ENCODE peak calls at places on chromosomes 6 and 20, in five cellular contexts. N is cardiac muscle cell; O is CD4-positive, CD25-positive, alpha-beta regulatory T cell; R is fibroblast of lung; B is astrocyte of the cerebellum. G is an unnamed sample.

GRCh38 chr6:163711615-163712568 is 297.4 kb downstream of the QKI start:
- DNase-seq in O (no peak), N (no peak), B (no peak), R (no peak), G (peak)

GRCh38 chr6:1608976-1609661 is 596 bp upstream of the FOXC1 start:
- DNase-seq in O (no peak), R (no peak), B (no peak), N (peak), G (peak)

GRCh38 chr6:39095578-39095977 is 19.4 kb downstream of the SAYSD1 start:
- DNase-seq in R (no peak), B (no peak), O (no peak), N (no peak), G (no peak)

GRCh38 chr20:878511-879307 is 37.4 kb downstream of the ANGPT4 start:
- DNase-seq in B (peak), O (no peak), N (peak), R (peak), G (peak)

GRCh38 chr20:663315-664090 is 10.5 kb upstream of the SRXN1 start:
- DNase-seq in N (peak), O (no peak), B (no peak), R (peak), G (no peak)

GRCh38 chr6:137866200-137866913 is 702 bp upstream of the TNFAIP3 start:
- DNase-seq in O (no peak), N (no peak), B (no peak), R (no peak), G (peak)

GRCh38 chr20:33947709-33948295 is 45.9 kb upstream of the RALY start:
- DNase-seq in R (peak), B (no peak), O (no peak), N (peak), G (no peak)

GRCh38 chr20:9500121-9500911 is 14.1 kb upstream of the LAMP5 start:
- DNase-seq in R (no peak), N (no peak), O (no peak), B (no peak), G (no peak)

GRCh38 chr6:72084992-72085569 is 198.7 kb downstream of the RIMS1 start:
- DNase-seq in O (no peak), N (peak), B (peak), R (peak), G (no peak)

GRCh38 chr6:43695967-43696291 is 8.3 kb upstream of the MRPS18A start:
- DNase-seq in O (no peak), N (no peak), R (no peak), B (no peak), G (no peak)

GRCh38 chr6:19587238-19587942 is 249.8 kb upstream of the ID4 start:
- DNase-seq in R (no peak), B (no peak), O (no peak), N (no peak), G (no peak)

GRCh38 chr6:71324179-71324791 is 35.7 kb downstream of the OGFRL1 start:
- DNase-seq in N (no peak), O (no peak), B (no peak), R (no peak), G (no peak)

GRCh38 chr20:58224974-58225373 is 3.5 kb downstream of the ANKRD60 start:
- DNase-seq in B (no peak), N (no peak), O (no peak), R (no peak), G (no peak)

GRCh38 chr20:62238569-62239277 is 402 bp downstream of the OSBPL2 start:
- DNase-seq in O (peak), R (no peak), N (no peak), B (no peak), G (no peak)

GRCh38 chr6:50591135-50591534 is 122.2 kb upstream of the TFAP2D start:
- DNase-seq in B (no peak), O (no peak), N (no peak), R (no peak), G (no peak)

GRCh38 chr6:33297956-33298772 is 578 bp downstream of the RGL2 start:
- DNase-seq in O (peak), N (peak), R (peak), B (no peak), G (peak)

GRCh38 chr6:33298773-33299236 is at the start of gene RGL2:
- DNase-seq in B (no peak), R (peak), O (peak), N (peak), G (peak)

GRCh38 chr6:33295621-33296369 is 2.9 kb downstream of the RGL2 start:
- DNase-seq in R (no peak), N (no peak), O (no peak), B (no peak), G (no peak)

GRCh38 chr6:33297406-33297955 is 1.3 kb downstream of the RGL2 start:
- DNase-seq in R (no peak), B (no peak), N (no peak), O (no peak), G (peak)

DNA sequence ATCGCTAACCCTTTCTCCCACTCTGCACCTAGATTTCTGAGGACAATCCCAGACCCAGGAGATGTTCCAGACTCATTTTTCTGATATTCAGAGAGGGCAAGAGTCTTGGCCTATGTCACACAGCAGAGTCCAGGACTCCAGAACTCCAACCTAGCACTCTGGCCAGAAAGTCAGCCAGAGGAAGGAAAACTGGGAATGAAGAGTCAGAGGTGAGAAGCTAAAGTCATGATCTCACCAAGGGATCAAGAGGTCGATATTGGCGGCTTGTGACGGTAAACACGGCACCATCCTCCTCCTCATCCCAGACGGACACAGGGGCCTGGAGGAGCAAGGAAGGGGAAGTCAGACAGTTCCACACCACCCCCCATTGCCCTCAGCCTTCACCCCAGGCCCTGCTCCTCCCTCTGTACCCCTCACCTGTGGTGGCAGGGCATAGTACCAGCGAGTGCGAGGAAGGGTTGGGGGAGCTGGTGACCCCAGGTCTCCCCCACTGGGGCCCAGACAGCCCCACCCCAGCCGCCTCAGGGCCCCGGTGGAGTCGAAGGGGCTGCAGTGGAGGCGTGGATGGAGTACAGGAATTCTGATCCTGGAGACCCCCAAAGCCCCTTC is 1.8 kb downstream of the RGL2 start:
- DNase-seq in B (no peak), O (no peak), N (no peak), R (no peak), G (no peak)
- H3K4me3 ChIP-seq in B (peak), O (no peak), N (peak), R (peak), G (peak)

GRCh38 chr6:131635384-131636340 is 1.4 kb upstream of the ENPP3 start:
- DNase-seq in N (no peak), O (no peak), R (no peak), B (no peak), G (no peak)
- H3K4me3 ChIP-seq in N (no peak), O (no peak), R (no peak), B (no peak), G (no peak)

GRCh38 chr20:53652090-53652858 is 58.6 kb upstream of the ZNF217 start:
- DNase-seq in R (no peak), B (no peak), N (no peak), O (no peak), G (no peak)
- H3K4me3 ChIP-seq in R (no peak), B (no peak), N (no peak), O (peak), G (no peak)

GRCh38 chr20:31476648-31477220 is 1.6 kb downstream of the REM1 start:
- DNase-seq in N (peak), R (no peak), B (no peak), O (no peak), G (no peak)
- H3K4me3 ChIP-seq in N (no peak), R (no peak), B (no peak), O (no peak), G (no peak)

DNA sequence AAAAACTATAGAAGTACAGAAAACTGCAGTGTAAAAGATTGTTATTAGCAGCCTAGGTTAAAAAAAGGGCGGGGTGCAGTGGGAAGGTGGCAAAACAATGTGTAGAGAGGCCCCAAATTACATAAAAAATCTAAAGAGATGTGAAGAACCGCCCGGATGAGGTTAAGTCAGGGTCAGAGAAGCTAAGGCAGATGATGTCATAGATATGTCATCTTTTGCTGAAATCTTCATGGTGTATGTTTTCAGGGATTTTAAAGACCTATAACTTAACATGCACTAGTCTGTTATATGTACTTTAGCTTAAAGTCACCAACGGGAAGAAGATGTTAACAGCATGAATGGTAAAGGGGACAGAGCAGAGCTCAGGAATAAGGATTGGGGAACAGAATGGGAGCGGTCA is 83.5 kb downstream of the TFAP2A start:
- DNase-seq in R (no peak), N (no peak), B (no peak), O (no peak), G (no peak)
- H3K4me3 ChIP-seq in R (no peak), N (no peak), B (no peak), O (no peak), G (no peak)

GRCh38 chr6:6736753-6737654 is 148.5 kb downstream of the LY86 start:
- DNase-seq in B (no peak), R (no peak), O (no peak), N (peak), G (peak)
- H3K4me3 ChIP-seq in B (no peak), R (peak), O (no peak), N (no peak), G (no peak)

GRCh38 chr20:3902041-3902440 is 12.9 kb downstream of the PANK2 start:
- DNase-seq in N (no peak), B (no peak), R (no peak), O (no peak), G (peak)
- H3K4me3 ChIP-seq in N (no peak), B (no peak), R (peak), O (peak), G (no peak)

GRCh38 chr6:32109114-32109764 is at the start of gene TNXB:
- DNase-seq in O (no peak), B (no peak), R (no peak), N (no peak), G (peak)

GRCh38 chr6:32105433-32105832 is 3.7 kb downstream of the TNXB start:
- DNase-seq in R (no peak), B (no peak), O (no peak), N (no peak), G (no peak)

GRCh38 chr6:32108727-32109113 is 418 bp downstream of the TNXB start:
- DNase-seq in R (no peak), O (no peak), B (no peak), N (no peak), G (no peak)

GRCh38 chr6:32108094-32108627 is 977 bp downstream of the TNXB start:
- DNase-seq in R (no peak), N (peak), O (no peak), B (no peak), G (peak)

GRCh38 chr6:32107447-32107846 is 1.7 kb downstream of the TNXB start:
- DNase-seq in O (no peak), R (no peak), B (no peak), N (peak), G (no peak)
- H3K4me3 ChIP-seq in O (no peak), R (no peak), B (no peak), N (no peak), G (no peak)

GRCh38 chr20:63640086-63640485 is 13.1 kb downstream of the STMN3 start:
- DNase-seq in R (no peak), B (no peak), N (no peak), O (no peak), G (no peak)

GRCh38 chr20:63633732-63634131 is 6.8 kb upstream of the GMEB2 start:
- DNase-seq in N (no peak), B (no peak), O (no peak), R (no peak), G (no peak)

GRCh38 chr20:63636752-63637633 is 10.1 kb upstream of the GMEB2 start:
- DNase-seq in R (peak), N (no peak), O (no peak), B (no peak), G (no peak)

GRCh38 chr20:63639093-63639860 is 12.4 kb upstream of the GMEB2 start:
- DNase-seq in N (no peak), B (no peak), R (no peak), O (peak), G (no peak)

GRCh38 chr20:63635431-63636141 is 8.7 kb upstream of the GMEB2 start:
- DNase-seq in N (no peak), O (peak), R (no peak), B (no peak), G (no peak)
- H3K4me3 ChIP-seq in N (no peak), O (peak), R (no peak), B (no peak), G (no peak)

GRCh38 chr20:12824353-12824752 is 184.4 kb upstream of the SPTLC3 start:
- DNase-seq in R (no peak), O (no peak), N (no peak), B (no peak), G (no peak)
- H3K4me3 ChIP-seq in R (no peak), O (no peak), N (no peak), B (no peak), G (no peak)